ENCODE peak calls at places on chromosomes 2 and 18, in nine cellular contexts. L, D, Z, G, J, H, M, O and Y are unnamed samples.

GRCh38 chr18:57915848-57916596 is 112.9 kb upstream of the ATP8B1 start:
- ATAC-seq in O (no peak), J (no peak), Z (peak; percentile 82), L (no peak), G (peak; percentile 42), M (peak; percentile 61), D (peak; percentile 76), H (peak; percentile 60), Y (no peak)

GRCh38 chr2:137508739-137509384 is 455.4 kb upstream of the HNMT start:
- ATAC-seq in Z (no peak), M (no peak), L (peak; percentile 58), O (peak; percentile 52), G (no peak), H (no peak), J (no peak), D (peak; percentile 87), Y (no peak)

GRCh38 chr18:6731197-6731596 is 1.7 kb downstream of the ARHGAP28 start:
- ATAC-seq in J (no peak), G (peak; percentile 2), L (no peak), H (no peak), O (no peak), Z (no peak), M (peak; percentile 32), D (no peak), Y (no peak)

GRCh38 chr18:63511285-63511684 is 30.9 kb upstream of the SERPINB12 start:
- ATAC-seq in L (no peak), M (peak; percentile 81), D (peak; percentile 76), Z (no peak), H (peak; percentile 67), J (peak; percentile 92), G (no peak), O (peak; percentile 87), Y (no peak)

GRCh38 chr2:184780384-184780783 is 182.1 kb downstream of the ZNF804A start:
- ATAC-seq in O (no peak), H (no peak), G (no peak), Z (no peak), D (no peak), M (no peak), J (no peak), L (no peak), Y (no peak)

GRCh38 chr2:96550787-96551604 is 14.4 kb downstream of the ARID5A start:
- ATAC-seq in J (no peak), H (no peak), M (no peak), Z (no peak), O (no peak), L (no peak), D (peak; percentile 13), G (no peak), Y (no peak)

GRCh38 chr18:3660719-3661118 is 210.7 kb downstream of the TGIF1 start:
- ATAC-seq in D (no peak), O (no peak), L (no peak), H (peak; percentile 38), G (no peak), Z (peak; percentile 55), M (no peak), J (no peak), Y (no peak)

GRCh38 chr18:61108706-61109105 is 224.5 kb upstream of the CDH20 start:
- ATAC-seq in Z (no peak), H (no peak), M (no peak), G (no peak), J (no peak), L (no peak), D (no peak), O (no peak), Y (no peak)

GRCh38 chr18:76953186-76953982 is 131.0 kb downstream of the ZNF236 start:
- ATAC-seq in M (no peak), G (peak; percentile 79), O (no peak), J (no peak), D (peak; percentile 50), L (peak; percentile 66), Z (peak; percentile 77), H (no peak), Y (peak; percentile 72)

GRCh38 chr2:101946372-101946771 is 45.4 kb upstream of the IL1R2 start:
- ATAC-seq in L (no peak), J (no peak), O (no peak), D (no peak), G (no peak), Z (no peak), H (no peak), M (no peak), Y (no peak)

GRCh38 chr2:16958266-16958665 is 292.6 kb upstream of the CYRIA start:
- ATAC-seq in D (no peak), O (no peak), L (no peak), Z (no peak), M (no peak), H (no peak), J (no peak), G (no peak), Y (no peak)

GRCh38 chr2:42802150-42802549 is 9.8 kb upstream of the HAAO start:
- ATAC-seq in J (no peak), Z (no peak), H (no peak), D (no peak), G (no peak), L (no peak), O (no peak), M (no peak), Y (no peak)

GRCh38 chr18:3380384-3380961 is 69.5 kb upstream of the TGIF1 start:
- ATAC-seq in D (no peak), O (peak; percentile 53), L (no peak), J (peak; percentile 79), G (no peak), H (peak; percentile 39), M (peak; percentile 61), Z (no peak), Y (peak; percentile 39)

GRCh38 chr2:230430957-230431635 is 15.1 kb downstream of the SP100 start:
- ATAC-seq in D (no peak), H (no peak), L (no peak), G (no peak), O (no peak), Z (no peak), J (no peak), M (no peak), Y (no peak)

GRCh38 chr2:81739971-81740370 is 1435.4 kb upstream of the LRRTM1 start:
- ATAC-seq in O (no peak), D (no peak), M (no peak), J (no peak), G (no peak), H (no peak), L (no peak), Z (no peak), Y (no peak)

GRCh38 chr2:37671816-37672103 is 318 bp upstream of the CDC42EP3 start:
- ATAC-seq in J (peak; percentile 28), D (no peak), M (peak; percentile 8), O (peak; percentile 47), G (peak; percentile 17), H (no peak), Z (no peak), L (no peak), Y (no peak)

GRCh38 chr2:241559489-241560180 is 1.1 kb downstream of the BOK start:
- ATAC-seq in Z (peak; percentile 39), G (peak; percentile 62), M (peak; percentile 40), H (peak; percentile 73), L (no peak), O (peak; percentile 70), D (peak; percentile 41), J (peak; percentile 61), Y (no peak)

GRCh38 chr2:235141411-235142128 is 189.8 kb downstream of the SH3BP4 start:
- ATAC-seq in J (no peak), H (no peak), L (no peak), D (no peak), Z (no peak), G (no peak), M (no peak), O (no peak), Y (no peak)

GRCh38 chr18:75350857-75351256 is 76.6 kb downstream of the SMIM21 start:
- ATAC-seq in L (no peak), M (no peak), Z (no peak), O (no peak), G (no peak), J (no peak), H (no peak), D (no peak), Y (no peak)
- H3K27ac ChIP-seq in L (no peak overlapping the region), M (no peak overlapping the region), Z (no peak overlapping the region), O (no peak overlapping the region), G (no peak overlapping the region), J (no peak overlapping the region), H (no peak overlapping the region), D (no peak overlapping the region), Y (no peak overlapping the region)

GRCh38 chr2:99335911-99336779 is at the start of gene TXNDC9:
- ATAC-seq in Z (peak; percentile 96), M (peak; percentile 87), O (peak; percentile 89), D (peak; percentile 82), L (peak; percentile 98), J (peak; percentile 81), H (peak; percentile 85), G (peak; percentile 92), Y (peak; percentile 96)
- TF ChIP-seq POLR2A in Z (peak; percentile 82), M (peak; percentile 88), O (peak; percentile 76), D (peak; percentile 97), L (no peak), J (peak; percentile 85), H (peak; percentile 98), G (peak; percentile 63), Y (peak; percentile 50)

GRCh38 chr18:60069145-60069544 is 169.3 kb downstream of the PMAIP1 start:
- ATAC-seq in M (no peak), O (no peak), G (no peak), L (no peak), J (peak; percentile 55), H (no peak), D (no peak), Z (no peak), Y (no peak)
- TF ChIP-seq CTCF in M (no peak), O (no peak), G (no peak), L (no peak), J (peak; percentile 29), H (peak; percentile 6), D (no peak), Z (no peak), Y (no peak)

GRCh38 chr18:22189431-22189830 is 20.0 kb downstream of the GATA6 start:
- ATAC-seq in H (no peak), J (no peak), M (no peak), L (no peak), Z (no peak), G (no peak), D (no peak), O (no peak), Y (no peak)

GRCh38 chr18:22188551-22189267 is 19.3 kb downstream of the GATA6 start:
- ATAC-seq in D (no peak), H (no peak), O (no peak), M (no peak), J (no peak), G (peak; percentile 4), Z (peak; percentile 35), L (no peak), Y (peak; percentile 34)

GRCh38 chr18:22193466-22193865 is 24.1 kb downstream of the GATA6 start:
- ATAC-seq in D (no peak), L (no peak), H (peak; percentile 14), J (no peak), Z (peak; percentile 25), O (no peak), G (no peak), M (no peak), Y (no peak)

GRCh38 chr18:22191986-22192385 is 22.6 kb downstream of the GATA6 start:
- ATAC-seq in G (no peak), M (no peak), O (no peak), L (no peak), Z (no peak), J (no peak), D (no peak), H (no peak), Y (no peak)

DNA sequence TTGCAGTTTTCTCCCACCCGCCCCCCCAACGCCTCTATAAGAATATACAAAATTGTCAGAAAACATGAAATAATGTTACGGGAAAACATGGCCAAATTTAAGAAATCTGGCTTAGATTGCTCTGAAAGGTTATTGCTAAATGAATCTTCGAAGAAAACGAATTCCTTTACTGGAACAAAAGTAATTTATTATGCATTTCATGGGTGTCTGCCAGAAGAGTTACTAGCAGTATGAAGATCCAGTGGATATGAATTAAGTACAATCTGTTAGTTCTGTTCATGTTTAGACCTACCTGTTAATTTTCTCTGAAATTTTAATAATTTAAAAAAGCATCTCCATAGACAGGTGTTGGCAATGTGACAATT is 21.9 kb downstream of the GATA6 start:
- ATAC-seq in O (no peak), G (no peak), D (no peak), M (no peak), L (no peak), J (no peak), Z (no peak), H (no peak), Y (no peak)
- H3K27ac ChIP-seq in O (no peak overlapping the region), G (peak overlapping the region; percentile 56), D (no peak overlapping the region), M (no peak overlapping the region), L (peak overlapping the region; percentile 67), J (no peak overlapping the region), Z (peak overlapping the region; percentile 85), H (no peak overlapping the region), Y (peak overlapping the region; percentile 74)